ENCODE peak calls at places on chromosome 2, in seven cellular contexts. H is H1, E is neural crest cell, I is pancreas, P is HFF-Myc, Z is cardiac fibroblast, W is H9. B is an unnamed sample.

GRCh38 chr2:217978536-217979150 is 24.2 kb downstream of the TNS1 start:
- DNase-seq in Z (no peak), H (no peak), I (peak), E (peak), W (peak), P (no peak), B (no peak)

GRCh38 chr2:28580078-28580477 is 84.2 kb downstream of the PLB1 start:
- DNase-seq in I (no peak), P (no peak), Z (no peak), H (no peak), E (no peak), W (no peak), B (no peak)

GRCh38 chr2:189614585-189614984 is 34.0 kb upstream of the SLC40A1 start:
- DNase-seq in Z (no peak), H (no peak), W (no peak), E (no peak), I (no peak), P (no peak), B (no peak)

GRCh38 chr2:205758051-205758450 is 75.8 kb downstream of the NRP2 start:
- DNase-seq in Z (peak), W (no peak), E (no peak), I (no peak), H (no peak), P (no peak), B (no peak)

GRCh38 chr2:179802483-179802882 is 58.9 kb downstream of the ZNF385B start:
- DNase-seq in I (no peak), H (no peak), E (no peak), W (no peak), Z (no peak), P (no peak), B (no peak)

GRCh38 chr2:225379861-225380260 is 19.6 kb upstream of the NYAP2 start:
- DNase-seq in E (no peak), W (no peak), Z (no peak), P (no peak), I (no peak), H (no peak), B (no peak)

GRCh38 chr2:160427629-160428424 is 65.8 kb downstream of the RBMS1 start:
- DNase-seq in P (peak), Z (peak), I (no peak), W (no peak), E (no peak), H (no peak), B (no peak)

GRCh38 chr2:233323851-233324250 is 16.2 kb downstream of the SAG start:
- DNase-seq in P (no peak), E (no peak), H (no peak), I (no peak), Z (no peak), W (no peak), B (no peak)

GRCh38 chr2:177106212-177106611 is 106.4 kb upstream of the HNRNPA3 start:
- DNase-seq in I (no peak), H (no peak), E (no peak), Z (no peak), W (peak), P (no peak), B (peak)

GRCh38 chr2:104443137-104443536 is 410.8 kb upstream of the POU3F3 start:
- DNase-seq in P (no peak), W (no peak), I (no peak), H (no peak), Z (no peak), E (no peak), B (no peak)

GRCh38 chr2:72916743-72917137 is 579 bp upstream of the EMX1 start:
- DNase-seq in P (no peak), I (no peak), W (peak), Z (no peak), E (no peak), H (no peak), B (peak)

GRCh38 chr2:209208211-209208610 is 215.6 kb upstream of the MAP2 start:
- DNase-seq in Z (peak), H (peak), I (peak), P (no peak), E (peak), W (peak), B (peak)
- TF ChIP-seq CTCF in Z (peak), H (peak), I (peak), P (peak), E (peak), W (peak), B (peak)

DNA sequence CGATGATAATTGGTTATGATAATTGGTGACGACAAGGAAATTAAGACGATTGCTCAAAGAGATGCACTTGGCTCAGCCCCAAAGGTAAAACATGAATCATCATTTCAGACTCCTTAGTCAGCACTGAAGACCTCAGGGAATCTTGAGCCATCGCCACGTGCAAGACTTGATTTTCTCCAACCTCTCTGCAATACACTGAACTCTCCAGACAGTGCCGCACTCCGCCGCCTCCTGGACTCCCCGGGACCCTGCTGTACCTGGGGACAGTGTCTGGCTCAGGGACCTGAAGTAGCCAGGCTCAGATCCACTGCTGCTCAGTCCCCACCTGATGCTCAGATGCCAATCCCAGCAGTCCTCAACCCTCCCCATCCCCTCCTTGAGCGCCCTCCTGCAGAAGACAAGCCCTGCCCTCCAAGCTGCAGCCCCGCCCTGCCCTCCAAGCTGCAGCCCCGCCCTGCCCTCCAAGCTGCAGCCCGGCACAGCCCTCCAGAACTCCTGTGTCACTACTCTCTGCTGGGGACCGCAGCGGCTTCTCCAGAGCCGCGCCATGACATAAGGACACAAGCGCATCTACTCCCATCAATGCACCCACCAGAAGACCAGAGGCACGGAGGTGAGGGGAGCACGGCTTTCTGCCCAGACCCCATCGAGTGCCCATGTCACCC is 1.1 kb downstream of the TMEM18 start:
- DNase-seq in E (peak), P (peak), W (peak), Z (peak), H (peak), I (no peak), B (peak)
- TF ChIP-seq CTCF in E (peak), P (peak), W (peak), Z (peak), H (peak), I (no peak), B (peak)

GRCh38 chr2:157509755-157510154 is 65.9 kb upstream of the CYTIP start:
- DNase-seq in W (no peak), I (no peak), P (no peak), E (no peak), H (no peak), Z (no peak), B (no peak)
- TF ChIP-seq CTCF in W (peak), I (no peak), P (no peak), E (no peak), H (no peak), Z (no peak), B (no peak)

DNA sequence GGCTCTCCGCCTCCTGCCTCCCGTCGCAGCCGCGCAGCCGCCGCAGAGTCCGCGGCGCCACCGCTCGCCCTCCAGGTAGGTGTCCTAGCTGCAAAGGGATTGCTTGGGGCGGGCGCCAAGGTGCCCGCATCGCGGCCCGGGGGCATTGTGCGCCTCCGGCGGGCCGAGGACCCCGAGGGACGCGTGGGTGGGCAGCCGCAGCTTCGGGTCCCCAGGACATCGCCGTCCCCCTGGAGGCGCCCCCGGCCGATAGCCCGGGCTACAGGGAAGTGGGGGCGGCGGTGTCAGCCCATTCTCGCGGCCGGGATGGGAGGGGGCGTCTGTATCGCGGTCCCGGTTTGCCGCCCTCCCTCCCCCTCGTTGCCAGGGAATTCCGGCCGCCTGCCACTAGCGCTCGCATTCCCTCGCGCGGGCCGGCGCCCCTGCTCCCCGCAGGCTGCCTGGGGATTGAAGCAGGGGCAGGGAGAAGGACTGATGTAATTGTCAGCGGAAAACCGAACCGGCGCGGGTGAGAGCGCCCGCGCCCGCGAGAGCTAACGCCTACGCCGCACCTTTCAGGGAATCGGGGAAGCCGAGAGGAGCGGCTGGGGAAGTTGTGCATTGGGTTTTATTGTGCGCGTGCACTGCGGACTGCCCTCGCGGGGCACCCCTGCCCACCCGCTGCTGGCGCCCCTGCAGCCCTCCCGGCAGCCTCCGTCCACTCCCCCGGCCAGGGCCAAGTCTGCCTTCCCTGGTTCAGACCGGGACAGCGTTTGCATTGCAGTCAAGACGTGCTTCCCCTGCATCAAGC is 483 bp downstream of the OSBPL6 start:
- DNase-seq in E (peak), H (no peak), W (peak), Z (peak), I (peak), P (no peak), B (peak)
- TF ChIP-seq CTCF in E (no peak), H (no peak), W (peak), Z (no peak), I (no peak), P (no peak), B (no peak)

GRCh38 chr2:10362096-10362897 is 59.6 kb downstream of the HPCAL1 start:
- DNase-seq in Z (no peak), I (no peak), H (no peak), E (no peak), P (no peak), W (no peak), B (no peak)

GRCh38 chr2:10363861-10364610 is 61.3 kb downstream of the HPCAL1 start:
- DNase-seq in E (no peak), P (no peak), I (no peak), Z (no peak), H (no peak), W (no peak), B (no peak)

GRCh38 chr2:10361220-10361588 is 58.5 kb downstream of the HPCAL1 start:
- DNase-seq in P (no peak), E (no peak), H (no peak), I (no peak), Z (peak), W (no peak), B (no peak)

GRCh38 chr2:10360460-10361219 is 57.9 kb downstream of the HPCAL1 start:
- DNase-seq in Z (no peak), P (no peak), W (no peak), E (no peak), I (no peak), H (no peak), B (no peak)

DNA sequence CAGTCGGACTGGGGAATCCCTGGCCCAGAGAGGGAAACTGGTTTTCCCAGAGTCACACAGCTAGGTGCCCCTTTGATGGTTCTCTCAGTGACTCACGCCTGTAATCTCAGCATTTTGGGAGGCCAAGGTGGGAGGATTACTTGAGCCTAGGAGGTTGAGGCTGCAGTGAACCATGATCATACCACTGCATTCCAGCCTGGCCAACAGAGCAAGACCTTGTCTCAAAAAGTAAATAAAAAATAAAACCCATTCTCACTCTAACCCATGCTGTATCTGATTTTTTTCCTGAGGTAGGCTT is 60.1 kb downstream of the HPCAL1 start:
- DNase-seq in H (no peak), W (no peak), I (no peak), P (no peak), E (no peak), Z (no peak), B (no peak)
- TF ChIP-seq CTCF in H (no peak), W (no peak), I (no peak), P (no peak), E (no peak), Z (no peak), B (no peak)

GRCh38 chr2:234690569-234691225 is 193.8 kb upstream of the ARL4C start:
- DNase-seq in H (no peak), P (no peak), E (no peak), Z (peak), I (no peak), W (no peak), B (no peak)

GRCh38 chr2:234691226-234691600 is 194.3 kb upstream of the ARL4C start:
- DNase-seq in P (no peak), E (no peak), H (no peak), I (no peak), W (no peak), Z (no peak), B (no peak)

GRCh38 chr2:234686088-234686890 is 189.4 kb upstream of the ARL4C start:
- DNase-seq in I (no peak), E (no peak), Z (peak), W (peak), P (no peak), H (peak), B (no peak)

GRCh38 chr2:234689911-234690379 is 193.1 kb upstream of the ARL4C start:
- DNase-seq in H (no peak), I (no peak), Z (no peak), W (no peak), P (no peak), E (no peak), B (no peak)

GRCh38 chr2:234687718-234688475 is 191.0 kb upstream of the ARL4C start:
- DNase-seq in I (no peak), Z (no peak), W (no peak), H (no peak), P (no peak), E (no peak), B (no peak)
- TF ChIP-seq CTCF in I (no peak), Z (no peak), W (no peak), H (no peak), P (no peak), E (no peak), B (no peak)

GRCh38 chr2:101111917-101112771 is 39.0 kb downstream of the TBC1D8 start:
- DNase-seq in I (no peak), E (no peak), Z (peak), P (peak), W (no peak), H (no peak), B (no peak)
- TF ChIP-seq CTCF in I (no peak), E (no peak), Z (no peak), P (no peak), W (no peak), H (no peak), B (no peak)

GRCh38 chr2:84741182-84741822 is 139.6 kb downstream of the TRABD2A start:
- DNase-seq in H (peak), E (no peak), P (peak), Z (peak), I (no peak), W (peak), B (peak)
- TF ChIP-seq CTCF in H (peak), E (peak), P (peak), Z (peak), I (no peak), W (peak), B (peak)

B was measured in GM13976.